ENCODE peak calls at places on chromosomes 11 and 22, in four cellular contexts. X is gastrocnemius medialis, H is body of pancreas, G is IMR-90. Y is an unnamed sample.

GRCh38 chr11:43736502-43737193 is 56.1 kb downstream of the HSD17B12 start:
- DNase-seq in X (no peak), H (no peak), G (peak), Y (peak)

GRCh38 chr11:5240458-5240857 is 6.2 kb upstream of the HBD start:
- DNase-seq in X (no peak), H (no peak), G (no peak), Y (no peak)

GRCh38 chr11:4181780-4182721 is 87.5 kb downstream of the RRM1 start:
- DNase-seq in X (no peak), H (peak), G (peak), Y (peak)

GRCh38 chr11:69625476-69625875 is 15.5 kb upstream of the CCND1 start:
- DNase-seq in X (no peak), H (no peak), G (no peak), Y (no peak)

GRCh38 chr11:95147364-95147905 is 57.8 kb downstream of the ENDOD1 start:
- DNase-seq in X (no peak), H (peak), G (peak), Y (peak)

GRCh38 chr11:122040476-122040875 is 75.5 kb downstream of the BLID start:
- DNase-seq in X (no peak), H (no peak), G (no peak), Y (peak)

GRCh38 chr11:92440701-92441338 is 216.2 kb downstream of the FAT3 start:
- DNase-seq in X (no peak), H (no peak), G (no peak), Y (no peak)

GRCh38 chr11:116641561-116642045 is 131.2 kb downstream of the BUD13 start:
- DNase-seq in X (no peak), H (peak), G (no peak), Y (peak)

GRCh38 chr11:116376547-116376946 is 396.2 kb downstream of the BUD13 start:
- DNase-seq in X (no peak), H (no peak), G (no peak), Y (no peak)

GRCh38 chr11:45644981-45645889 is 20.2 kb downstream of the CHST1 start:
- DNase-seq in X (no peak), H (no peak), G (no peak), Y (no peak)

GRCh38 chr11:16856022-16856471 is 117.6 kb downstream of the C11orf58 start:
- DNase-seq in X (peak), H (no peak), G (no peak), Y (no peak)

GRCh38 chr11:99773646-99774045 is 752.9 kb downstream of the CNTN5 start:
- DNase-seq in X (no peak), H (no peak), G (peak), Y (peak)

GRCh38 chr11:14539867-14540475 is 19.8 kb upstream of the PSMA1 start:
- DNase-seq in X (no peak), H (no peak), G (no peak), Y (no peak)

GRCh38 chr11:58334708-58335107 is 24.2 kb downstream of the OR5B17 start:
- DNase-seq in X (no peak), H (no peak), G (peak), Y (peak)

GRCh38 chr11:66725646-66726045 is 3.4 kb downstream of the SPTBN2 start:
- DNase-seq in X (no peak), H (no peak), G (peak), Y (peak)

GRCh38 chr22:17893900-17894299 is 119.6 kb upstream of the BID start:
- DNase-seq in X (no peak), H (no peak), G (no peak), Y (no peak)

GRCh38 chr22:40071720-40072119 is 77.0 kb downstream of the FAM83F start:
- DNase-seq in X (no peak), H (no peak), G (no peak), Y (no peak)

GRCh38 chr22:40065981-40066380 is 71.2 kb downstream of the FAM83F start:
- DNase-seq in X (no peak), H (no peak), G (no peak), Y (no peak)

GRCh38 chr22:40067639-40068038 is 72.9 kb downstream of the FAM83F start:
- DNase-seq in X (no peak), H (no peak), G (no peak), Y (no peak)

GRCh38 chr22:40070701-40071100 is 75.9 kb downstream of the FAM83F start:
- DNase-seq in X (no peak), H (no peak), G (no peak), Y (no peak)
- H3K4me3 ChIP-seq in X (no peak), H (no peak), G (no peak), Y (no peak)

GRCh38 chr22:31040542-31041398 is 40.3 kb upstream of the SMTN start:
- DNase-seq in X (no peak), H (no peak), G (no peak), Y (no peak)

GRCh38 chr22:31038686-31039085 is 42.4 kb upstream of the SMTN start:
- DNase-seq in X (no peak), H (no peak), G (no peak), Y (no peak)

GRCh38 chr22:31039393-31039792 is 41.7 kb upstream of the SMTN start:
- DNase-seq in X (no peak), H (peak), G (peak), Y (no peak)

DNA sequence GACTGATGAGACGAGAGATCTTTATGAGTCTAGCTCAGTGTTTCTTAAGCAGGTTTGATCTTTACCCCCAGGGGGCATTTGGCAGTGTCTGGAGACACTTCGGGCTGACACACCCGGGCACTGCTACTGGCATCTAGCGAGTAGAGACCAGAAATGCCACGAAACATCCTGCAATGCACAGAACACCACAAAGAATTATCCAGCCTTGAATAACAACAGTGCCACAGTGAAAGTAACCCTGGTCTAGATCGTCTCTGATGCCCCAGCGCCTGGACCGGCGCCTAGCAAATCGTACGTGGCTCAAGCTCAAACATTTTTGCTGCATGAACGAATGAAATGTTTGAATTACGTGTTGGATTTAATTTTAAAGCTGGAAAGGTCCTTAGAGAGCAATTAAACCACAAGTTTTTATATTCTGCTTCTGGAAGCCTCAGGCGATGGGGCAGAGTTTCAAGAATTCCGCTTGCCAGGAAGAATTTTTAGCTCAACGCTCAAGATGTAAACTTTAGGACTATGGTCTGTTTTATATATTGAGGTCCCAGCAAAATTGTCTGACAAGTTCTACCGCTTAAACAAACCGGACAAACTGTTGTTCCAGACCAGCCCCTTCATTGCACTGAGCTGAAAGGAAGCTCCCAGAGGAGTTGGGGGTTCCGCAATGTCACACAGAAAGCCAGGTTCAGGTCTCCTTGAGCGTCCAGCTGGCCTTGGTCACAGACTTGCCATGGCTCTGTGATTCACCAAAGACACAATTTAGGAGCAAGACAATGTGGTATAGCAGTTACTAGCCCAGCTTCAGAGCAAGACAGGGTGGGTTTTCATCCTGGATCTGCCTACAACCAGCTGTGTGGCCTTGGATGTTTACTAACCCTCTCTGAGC is 44.2 kb upstream of the SMTN start:
- DNase-seq in X (no peak), H (no peak), G (peak), Y (no peak)
- TF ChIP-seq CTCF in X (no peak), H (no peak), G (peak), Y (no peak)

GRCh38 chr11:1460396-1460795 is 26.2 kb downstream of the MOB2 start:
- DNase-seq in X (no peak), H (no peak), G (peak), Y (no peak)
- H3K4me3 ChIP-seq in X (no peak), H (no peak), G (no peak), Y (no peak)

GRCh38 chr11:101127699-101128570 is 1.7 kb downstream of the PGR start:
- DNase-seq in X (no peak), H (peak), G (no peak), Y (no peak)
- TF ChIP-seq CTCF in X (no peak), H (no peak), G (no peak), Y (no peak)

GRCh38 chr22:19169002-19169946 is 9.3 kb downstream of the SLC25A1 start:
- DNase-seq in X (no peak), H (no peak), G (no peak), Y (no peak)
- H3K4me3 ChIP-seq in X (peak), H (no peak), G (peak), Y (peak)

GRCh38 chr22:43272301-43272700 is 70.9 kb downstream of the SCUBE1 start:
- DNase-seq in X (no peak), H (no peak), G (peak), Y (no peak)

GRCh38 chr22:43270949-43271348 is 72.2 kb downstream of the SCUBE1 start:
- DNase-seq in X (no peak), H (no peak), G (no peak), Y (no peak)

GRCh38 chr22:43268261-43268660 is 74.9 kb downstream of the SCUBE1 start:
- DNase-seq in X (no peak), H (no peak), G (no peak), Y (no peak)

GRCh38 chr22:43269325-43270040 is 73.7 kb downstream of the SCUBE1 start:
- DNase-seq in X (no peak), H (no peak), G (no peak), Y (no peak)

DNA sequence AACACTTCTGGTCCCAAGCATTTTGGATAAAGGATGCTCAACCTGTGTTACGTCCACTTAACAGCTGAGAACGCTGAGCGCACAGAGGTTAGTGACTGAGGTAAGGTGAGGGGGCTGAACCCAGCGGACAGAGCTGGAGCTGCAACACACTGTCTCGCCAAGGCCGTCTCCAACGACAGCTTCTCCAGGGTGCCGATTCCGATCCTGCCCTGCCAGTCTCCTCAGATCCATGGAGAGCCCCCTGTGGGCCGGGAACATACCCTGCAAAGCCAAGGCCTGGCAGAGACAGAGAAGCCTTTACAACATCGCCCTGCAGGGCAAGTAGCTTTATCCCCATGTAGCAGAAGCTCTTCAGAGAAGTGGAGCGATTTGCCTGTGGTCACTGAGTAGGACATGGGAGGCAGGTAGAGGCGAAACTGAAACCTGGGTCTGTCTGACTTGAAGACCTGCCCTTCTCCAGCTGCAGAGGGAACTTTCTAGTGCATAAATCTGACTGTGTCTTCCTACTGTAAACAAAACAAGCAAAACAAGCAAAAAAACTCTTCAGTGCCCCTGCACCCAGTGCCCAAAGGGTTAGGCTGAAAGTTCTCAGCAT is 72.8 kb downstream of the SCUBE1 start:
- DNase-seq in X (no peak), H (no peak), G (no peak), Y (no peak)
- TF ChIP-seq CTCF in X (no peak), H (no peak), G (no peak), Y (no peak)

GRCh38 chr22:43342347-43343261 is 568 bp downstream of the SCUBE1 start:
- DNase-seq in X (no peak), H (no peak), G (no peak), Y (no peak)
- H3K4me3 ChIP-seq in X (no peak), H (no peak), G (no peak), Y (no peak)

DNA sequence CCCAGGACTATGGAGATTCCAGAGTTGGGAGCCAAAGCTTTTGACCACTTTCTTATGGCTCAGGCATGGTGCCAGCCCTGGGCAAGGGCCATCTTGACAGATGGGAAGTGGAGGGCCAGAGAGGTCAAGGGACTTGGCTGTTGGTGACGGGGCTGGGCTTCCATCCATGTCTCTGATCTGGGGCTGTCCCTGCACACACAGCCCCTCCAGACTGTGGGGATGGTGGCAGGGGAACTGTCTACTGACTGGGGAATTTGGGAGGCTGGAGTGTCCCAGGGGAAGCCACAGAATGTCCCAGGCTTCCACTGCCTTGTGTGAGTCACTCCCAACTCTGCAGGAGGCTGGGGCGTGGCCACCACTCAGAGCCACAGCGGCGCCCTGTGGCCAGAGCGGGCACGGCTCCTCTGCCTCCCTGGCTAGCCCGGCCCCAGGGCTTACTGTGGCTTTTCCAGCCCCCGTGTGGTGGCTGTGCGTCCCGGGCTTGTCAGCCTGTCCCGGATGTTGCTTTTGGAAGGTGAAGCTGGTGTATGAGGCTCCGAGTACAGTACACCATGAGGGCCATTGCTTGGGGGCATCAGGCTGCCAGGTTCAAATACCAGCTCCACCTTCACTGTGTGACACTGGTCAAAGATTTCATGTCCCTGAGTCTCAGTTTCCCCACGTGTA is 19.6 kb downstream of the C22orf23 start:
- DNase-seq in X (peak), H (peak), G (peak), Y (peak)
- TF ChIP-seq CTCF in X (peak), H (peak), G (peak), Y (peak)

DNA sequence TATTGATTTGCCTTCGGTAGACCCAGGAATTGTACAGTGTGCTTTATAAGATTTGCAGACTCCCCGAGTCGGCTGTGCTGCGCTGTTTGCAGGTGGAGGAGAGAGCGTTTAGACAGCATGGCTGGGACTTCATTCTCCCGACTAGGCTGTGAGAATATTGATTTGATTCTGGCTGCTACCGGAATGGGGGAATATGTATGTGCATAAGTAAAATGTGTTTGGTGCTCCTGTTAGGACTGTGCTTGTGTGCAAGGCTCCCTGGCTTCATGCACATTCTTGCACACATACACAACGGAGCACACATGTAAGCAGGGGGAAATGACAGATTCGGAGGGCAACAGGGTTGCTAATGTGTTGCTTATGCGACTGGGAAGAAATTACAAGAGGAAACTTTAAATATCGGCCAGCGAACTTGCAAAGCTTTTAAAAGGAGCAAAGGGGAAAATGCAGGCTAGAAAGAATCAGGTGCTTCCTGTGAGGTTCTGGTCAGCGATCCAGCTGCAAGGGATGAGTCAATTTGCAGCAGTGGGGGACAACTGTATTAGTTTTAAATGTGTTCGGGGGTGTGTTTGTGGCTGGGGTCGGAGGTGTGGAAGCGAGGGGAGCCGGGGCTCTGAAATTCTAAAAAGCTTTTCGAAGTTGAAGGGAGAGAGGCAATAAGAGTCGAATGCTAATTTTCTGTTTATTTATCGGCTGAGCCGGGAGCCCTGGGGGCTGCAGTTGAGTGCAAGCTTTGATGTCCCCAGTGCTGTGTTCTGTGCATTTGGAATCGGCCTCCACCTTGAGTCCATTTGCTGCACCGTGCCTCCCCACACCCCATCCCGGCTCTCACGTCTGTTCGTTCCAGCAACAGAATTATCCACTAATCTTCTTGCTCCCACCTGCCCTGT is 731 bp downstream of the NTM start:
- DNase-seq in X (no peak), H (no peak), G (no peak), Y (no peak)
- H3K4me3 ChIP-seq in X (no peak), H (no peak), G (no peak), Y (no peak)

DNA sequence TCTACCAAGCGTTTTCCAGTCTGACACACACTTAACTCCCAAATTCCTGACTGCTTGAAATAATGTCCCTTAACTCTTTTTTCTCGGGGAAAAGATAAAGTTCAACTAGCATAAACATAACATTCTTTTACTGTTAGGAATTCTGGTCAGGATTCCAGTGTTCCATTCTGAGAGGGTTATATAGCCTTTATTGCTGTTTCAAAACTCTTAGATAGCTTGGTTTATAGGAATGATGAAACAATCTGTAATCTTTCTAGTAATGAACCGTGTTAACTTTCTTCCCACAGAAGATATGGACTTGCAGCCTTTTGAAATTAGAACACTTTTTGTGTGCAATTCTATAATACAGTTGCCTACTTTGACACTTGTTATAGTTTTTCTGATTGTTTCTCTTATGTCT is 8.6 kb downstream of the REXO2 start:
- DNase-seq in X (no peak), H (no peak), G (peak), Y (peak)
- TF ChIP-seq CTCF in X (no peak), H (no peak), G (no peak), Y (no peak)

Y was measured in astrocyte of the spinal cord.